ENCODE peak calls at places on chromosomes 16 and 17, in four cellular contexts. G is H1, S is HCT116, F is GM12878. K is an unnamed sample.

GRCh38 chr17:17151055-17151454 is 55.1 kb downstream of the PLD6 start:
- DNase-seq in G (no peak), S (no peak), F (no peak), K (no peak)

GRCh38 chr16:31009894-31010293 is 544 bp downstream of the STX1B start:
- DNase-seq in G (peak; percentile 65), S (no peak), F (no peak), K (no peak)

GRCh38 chr17:30244853-30245385 is 9.4 kb upstream of the SLC6A4 start:
- DNase-seq in G (peak; percentile 23), S (no peak), F (no peak), K (no peak)

GRCh38 chr16:24423332-24423731 is 116.0 kb upstream of the RBBP6 start:
- DNase-seq in G (no peak), S (no peak), F (no peak), K (no peak)

GRCh38 chr17:3890082-3890892 is 2.6 kb downstream of the CAMKK1 start:
- DNase-seq in G (no peak), S (peak; percentile 52), F (no peak), K (no peak)

GRCh38 chr16:2511128-2511785 is 2.5 kb upstream of the ATP6V0C start:
- DNase-seq in G (no peak), S (no peak), F (no peak), K (no peak)

GRCh38 chr17:19336938-19337711 is 25.4 kb downstream of the B9D1 start:
- DNase-seq in G (no peak), S (no peak), F (no peak), K (no peak)

GRCh38 chr17:70208825-70209555 is 39.7 kb downstream of the KCNJ2 start:
- DNase-seq in G (no peak), S (no peak), F (peak; percentile 28), K (no peak)

GRCh38 chr17:75822119-75822799 is 21.9 kb downstream of the UNC13D start:
- DNase-seq in G (no peak), S (no peak), F (no peak), K (no peak)

GRCh38 chr16:8920676-8921625 is 38.8 kb downstream of the LITAFD start:
- DNase-seq in G (no peak), S (no peak), F (no peak), K (no peak)

GRCh38 chr16:12741176-12741575 is 62.5 kb downstream of the CPPED1 start:
- DNase-seq in G (no peak), S (no peak), F (no peak), K (no peak)

GRCh38 chr16:73196670-73197069 is 148.7 kb upstream of the ZFHX3 start:
- DNase-seq in G (peak; percentile 74), S (peak; percentile 54), F (peak; percentile 24), K (peak; percentile 33)

GRCh38 chr16:11073407-11073806 is 129.0 kb downstream of the CLEC16A start:
- DNase-seq in G (no peak), S (no peak), F (no peak), K (no peak)

GRCh38 chr16:66472961-66473610 is 46.0 kb downstream of the BEAN1 start:
- DNase-seq in G (no peak), S (no peak), F (no peak), K (no peak)

GRCh38 chr17:6172642-6173330 is 102.6 kb downstream of the WSCD1 start:
- DNase-seq in G (no peak), S (no peak), F (no peak), K (no peak)

GRCh38 chr17:82399601-82400101 is 18.5 kb upstream of the HEXD start:
- DNase-seq in G (no peak), S (no peak), F (no peak), K (no peak)

GRCh38 chr17:17096438-17097178 is 54.4 kb downstream of the MPRIP start:
- DNase-seq in G (no peak), S (no peak), F (no peak), K (no peak)

GRCh38 chr17:81927145-81927652 is 336 bp downstream of the MAFG start:
- DNase-seq in G (no peak), S (no peak), F (no peak), K (no peak)

GRCh38 chr17:40548491-40548981 is 16.7 kb downstream of the CCR7 start:
- DNase-seq in G (no peak), S (no peak), F (no peak), K (no peak)

GRCh38 chr17:66493283-66494019 is 191.0 kb downstream of the PRKCA start:
- DNase-seq in G (no peak), S (no peak), F (no peak), K (no peak)

GRCh38 chr16:13909872-13910303 is 10.1 kb upstream of the ERCC4 start:
- DNase-seq in G (no peak), S (no peak), F (no peak), K (no peak)

GRCh38 chr17:4500188-4500565 is 1.5 kb downstream of the SPNS2 start:
- DNase-seq in G (no peak), S (no peak), F (no peak), K (no peak)

GRCh38 chr16:27339180-27339579 is 25.4 kb downstream of the IL4R start:
- DNase-seq in G (no peak), S (no peak), F (no peak), K (no peak)

GRCh38 chr16:66563574-66564334 is 2.5 kb upstream of the CMTM1 start:
- DNase-seq in G (no peak), S (no peak), F (no peak), K (no peak)

GRCh38 chr16:17024514-17024913 is 446.2 kb downstream of the XYLT1 start:
- DNase-seq in G (no peak), S (no peak), F (no peak), K (no peak)

GRCh38 chr17:82937411-82938371 is 97.9 kb upstream of the ZNF750 start:
- DNase-seq in G (no peak), S (no peak), F (no peak), K (no peak)

GRCh38 chr17:75683467-75684041 is 16.4 kb downstream of the SAP30BP start:
- DNase-seq in G (no peak), S (peak; percentile 88), F (no peak), K (peak; percentile 25)

GRCh38 chr17:38730526-38731379 is 612 bp downstream of the CISD3 start:
- DNase-seq in G (peak; percentile 77), S (no peak), F (no peak), K (no peak)

GRCh38 chr16:65975049-65975708 is 391.3 kb upstream of the CDH5 start:
- DNase-seq in G (peak; percentile 49), S (peak; percentile 16), F (no peak), K (no peak)

GRCh38 chr16:78434401-78434800 is 334.9 kb downstream of the WWOX start:
- DNase-seq in G (peak; percentile 6), S (no peak), F (no peak), K (no peak)

GRCh38 chr16:46850619-46851555 is 19.9 kb upstream of the C16orf87 start:
- DNase-seq in G (no peak), S (no peak), F (no peak), K (no peak)

GRCh38 chr16:57590654-57591085 is 37.8 kb upstream of the ADGRG1 start:
- DNase-seq in G (no peak), S (peak; percentile 28), F (no peak), K (peak; percentile 53)

GRCh38 chr16:48616571-48616970 is 6.6 kb upstream of the N4BP1 start:
- DNase-seq in G (no peak), S (no peak), F (no peak), K (no peak)

GRCh38 chr17:80061421-80061820 is 25.0 kb downstream of the CCDC40 start:
- DNase-seq in G (no peak), S (no peak), F (no peak), K (no peak)

GRCh38 chr16:1287982-1288670 is 21.3 kb upstream of the UBE2I start:
- DNase-seq in G (no peak), S (no peak), F (no peak), K (no peak)

GRCh38 chr17:36149296-36149820 is 27.1 kb downstream of the TBC1D3B start:
- DNase-seq in G (no peak), S (no peak), F (no peak), K (no peak)

GRCh38 chr16:82924075-82924854 is 297.5 kb downstream of the CDH13 start:
- DNase-seq in G (no peak), S (no peak), F (no peak), K (no peak)

GRCh38 chr16:21283521-21284289 is 5.6 kb upstream of the CRYM start:
- DNase-seq in G (peak; percentile 87), S (no peak), F (no peak), K (no peak)

GRCh38 chr17:29653995-29654714 is 31.4 kb upstream of the CORO6 start:
- DNase-seq in G (no peak), S (no peak), F (no peak), K (no peak)

GRCh38 chr17:80727409-80727755 is 182.7 kb downstream of the RPTOR start:
- DNase-seq in G (no peak), S (no peak), F (no peak), K (no peak)

GRCh38 chr16:86510465-86511261 is at the start of gene FOXF1:
- DNase-seq in G (peak; percentile 75), S (no peak), F (no peak), K (no peak)
- TF ChIP-seq SIN3A in G (no peak), S (no peak), F (no peak), K (no peak)

GRCh38 chr17:49213803-49214202 is 3.3 kb downstream of the ABI3 start:
- DNase-seq in G (no peak), S (no peak), F (no peak), K (no peak)
- H3K4me3 ChIP-seq in G (no peak overlapping the region), S (no peak overlapping the region), F (peak overlapping the region; percentile 98), K (no peak overlapping the region)

DNA sequence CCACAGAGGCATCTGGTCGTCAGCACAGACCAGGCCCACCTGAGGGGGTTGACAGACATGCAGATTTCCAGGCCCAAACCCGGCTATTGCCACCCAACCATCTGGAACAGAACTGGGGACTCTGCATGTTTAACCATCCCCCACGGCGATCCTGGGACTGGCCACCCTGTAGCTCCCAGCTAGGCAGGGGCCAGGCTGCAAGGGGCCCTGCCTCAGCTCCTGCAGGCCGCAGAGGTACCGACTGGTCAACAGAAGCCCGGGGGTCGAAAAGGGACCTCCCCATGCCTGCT is 223.5 kb upstream of the TNRC6C start:
- DNase-seq in G (peak; percentile 51), S (no peak), F (no peak), K (no peak)
- TF ChIP-seq SIN3A in G (no peak), S (no peak), F (no peak), K (no peak)

GRCh38 chr17:8741771-8742170 is 2.9 kb downstream of the CCDC42 start:
- DNase-seq in G (no peak), S (no peak), F (no peak), K (no peak)

GRCh38 chr17:8742828-8743227 is 1.8 kb downstream of the CCDC42 start:
- DNase-seq in G (no peak), S (no peak), F (no peak), K (no peak)

GRCh38 chr17:8741366-8741765 is 3.3 kb downstream of the CCDC42 start:
- DNase-seq in G (no peak), S (no peak), F (no peak), K (no peak)

GRCh38 chr17:8740486-8740885 is 4.2 kb downstream of the CCDC42 start:
- DNase-seq in G (peak; percentile 61), S (no peak), F (no peak), K (no peak)

GRCh38 chr17:8742274-8742673 is 2.4 kb downstream of the CCDC42 start:
- DNase-seq in G (no peak), S (no peak), F (no peak), K (no peak)
- H3K4me3 ChIP-seq in G (no peak overlapping the region), S (no peak overlapping the region), F (no peak overlapping the region), K (no peak overlapping the region)

DNA sequence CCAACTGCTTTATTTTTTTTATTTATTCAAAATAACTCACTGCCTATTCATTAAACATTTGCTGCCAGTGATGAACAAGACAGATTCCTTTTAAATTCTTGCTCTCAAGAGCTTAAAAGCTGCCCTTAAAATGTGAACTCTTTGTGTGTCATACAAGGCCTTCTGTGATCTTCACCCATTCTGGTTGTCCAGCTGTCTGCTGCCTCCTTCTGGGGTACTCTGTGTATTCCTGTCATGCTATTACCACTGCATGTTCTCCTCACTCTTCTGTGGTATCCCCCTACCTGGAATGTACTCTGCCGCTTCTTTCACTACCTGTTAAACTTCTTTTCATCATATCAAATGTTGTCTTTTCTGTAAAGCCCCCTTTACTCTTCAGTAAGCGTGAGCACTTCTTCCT is 165.8 kb downstream of the CHD9 start:
- DNase-seq in G (no peak), S (no peak), F (no peak), K (no peak)
- TF ChIP-seq SIN3A in G (no peak), S (no peak), F (no peak), K (no peak)

K was measured in Panc1.